ENCODE peak calls at places on chromosome 12, in four cellular contexts. One of them, this sample, is unnamed.

GRCh38 chr12:45232771-45233372 is 17.0 kb downstream of the ANO6 start:
- DNase-seq in K562: peak
- DNase-seq in HepG2: peak
- DNase-seq in A549: peak
- DNase-seq in this sample: peak

GRCh38 chr12:50097952-50098351 is 5.9 kb upstream of the GPD1 start:
- DNase-seq in A549: no peak
- DNase-seq in K562: no peak
- DNase-seq in HepG2: no peak
- DNase-seq in this sample: no peak

GRCh38 chr12:59904874-59905521 is 309.2 kb downstream of the SLC16A7 start:
- DNase-seq in A549: no peak
- DNase-seq in HepG2: no peak
- DNase-seq in K562: no peak
- DNase-seq in this sample: no peak

GRCh38 chr12:64681200-64682052 is 71.1 kb downstream of the RASSF3 start:
- DNase-seq in HepG2: no peak
- DNase-seq in A549: no peak
- DNase-seq in K562: no peak
- DNase-seq in this sample: no peak

GRCh38 chr12:113334786-113335539 is at the start of gene SLC8B1:
- DNase-seq in HepG2: peak
- DNase-seq in K562: peak
- DNase-seq in A549: peak
- DNase-seq in this sample: no peak

GRCh38 chr12:109495012-109495411 is 17.6 kb downstream of the UBE3B start:
- DNase-seq in A549: no peak
- DNase-seq in K562: no peak
- DNase-seq in HepG2: no peak
- DNase-seq in this sample: no peak

GRCh38 chr12:1529862-1530591 is 64.4 kb downstream of the FBXL14 start:
- DNase-seq in A549: no peak
- DNase-seq in K562: peak
- DNase-seq in HepG2: no peak
- DNase-seq in this sample: no peak

GRCh38 chr12:53217049-53217929 is 10.2 kb upstream of the ITGB7 start:
- DNase-seq in K562: no peak
- DNase-seq in A549: no peak
- DNase-seq in HepG2: no peak
- DNase-seq in this sample: no peak

DNA sequence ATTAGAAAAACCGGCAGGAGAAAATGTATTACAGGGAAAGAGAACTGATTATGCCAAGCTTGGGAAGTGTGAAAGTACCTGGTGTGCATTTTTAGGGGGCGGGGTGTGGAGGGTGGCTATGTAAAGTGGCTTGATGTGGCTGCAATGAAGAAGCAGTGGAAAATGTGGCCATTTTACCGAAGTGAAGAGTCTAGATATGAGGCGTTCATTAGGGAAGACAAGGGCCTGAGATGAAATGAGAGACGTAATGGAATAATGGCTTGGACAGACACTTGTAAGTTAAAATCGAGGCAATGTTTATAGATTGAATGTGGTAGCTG is 1.2 kb downstream of the VEZT start:
- DNase-seq in A549: peak
- DNase-seq in HepG2: no peak
- DNase-seq in K562: no peak
- DNase-seq in this sample: no peak
- TF ChIP-seq CHD4 in A549: no peak
- TF ChIP-seq CHD4 in HepG2: no peak
- TF ChIP-seq CHD4 in K562: no peak
- TF ChIP-seq CHD4 in this sample: no peak

GRCh38 chr12:120534703-120535655 is 823 bp downstream of the RNF10 start:
- DNase-seq in HepG2: no peak
- DNase-seq in A549: peak
- DNase-seq in K562: peak
- DNase-seq in this sample: no peak
- TF ChIP-seq POLR2A in HepG2: no peak
- TF ChIP-seq POLR2A in A549: no peak
- TF ChIP-seq POLR2A in K562: no peak
- TF ChIP-seq POLR2A in this sample: peak

GRCh38 chr12:93115646-93116045 is 186.6 kb upstream of the EEA1 start:
- DNase-seq in HepG2: no peak
- DNase-seq in K562: no peak
- DNase-seq in A549: no peak
- DNase-seq in this sample: no peak

GRCh38 chr12:93111791-93112208 is 182.7 kb upstream of the EEA1 start:
- DNase-seq in HepG2: no peak
- DNase-seq in K562: no peak
- DNase-seq in A549: no peak
- DNase-seq in this sample: no peak

GRCh38 chr12:93115198-93115601 is 186.1 kb upstream of the EEA1 start:
- DNase-seq in K562: peak
- DNase-seq in A549: no peak
- DNase-seq in HepG2: no peak
- DNase-seq in this sample: no peak

GRCh38 chr12:93116632-93117031 is 187.5 kb upstream of the EEA1 start:
- DNase-seq in A549: no peak
- DNase-seq in K562: no peak
- DNase-seq in HepG2: no peak
- DNase-seq in this sample: no peak

GRCh38 chr12:93113317-93114006 is 184.4 kb upstream of the EEA1 start:
- DNase-seq in K562: no peak
- DNase-seq in A549: no peak
- DNase-seq in HepG2: no peak
- DNase-seq in this sample: no peak
- TF ChIP-seq CHD4 in K562: no peak
- TF ChIP-seq CHD4 in A549: no peak
- TF ChIP-seq CHD4 in HepG2: no peak
- TF ChIP-seq CHD4 in this sample: no peak

DNA sequence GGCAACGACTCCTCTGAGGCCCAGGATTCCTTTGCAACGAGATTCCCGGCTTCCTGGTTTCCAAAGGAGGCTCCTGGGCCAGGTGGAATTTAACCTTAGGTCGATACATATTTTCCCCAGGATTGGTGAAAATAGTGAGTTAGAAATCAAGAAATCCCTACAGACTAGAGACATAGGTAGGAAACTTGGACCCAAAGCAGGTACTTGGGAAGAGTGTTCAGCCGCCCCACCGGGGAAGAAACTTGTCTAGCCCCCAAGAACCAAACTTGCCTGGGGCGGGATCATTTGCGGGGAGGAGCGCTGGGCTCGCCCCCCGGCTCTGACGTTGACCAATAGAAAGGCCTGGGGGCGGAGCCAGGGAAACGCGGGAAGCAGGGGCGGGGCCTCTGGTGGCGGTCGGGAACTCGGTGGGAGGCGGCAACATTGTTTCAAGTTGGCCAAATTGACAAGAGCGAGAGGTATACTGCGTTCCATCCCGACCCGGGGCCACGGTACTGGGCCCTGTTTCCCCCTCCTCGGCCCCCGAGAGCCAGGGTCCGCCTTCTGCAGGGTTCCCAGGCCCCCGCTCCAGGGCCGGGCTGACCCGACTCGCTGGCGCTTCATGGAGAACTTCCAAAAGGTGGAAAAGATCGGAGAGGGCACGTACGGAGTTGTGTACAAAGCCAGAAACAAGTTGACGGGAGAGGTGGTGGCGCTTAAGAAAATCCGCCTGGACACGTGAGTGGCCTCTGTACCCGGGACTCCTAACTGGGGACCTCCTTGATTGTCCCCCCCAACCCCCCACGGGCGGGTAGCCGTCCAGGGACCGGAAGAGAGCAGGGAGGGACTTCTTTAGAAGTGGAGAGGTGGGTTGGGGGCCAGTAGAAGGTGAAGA is at the start of gene CDK2:
- DNase-seq in HepG2: peak
- DNase-seq in A549: peak
- DNase-seq in K562: peak
- DNase-seq in this sample: peak
- TF ChIP-seq POLR2A in HepG2: peak
- TF ChIP-seq POLR2A in A549: peak
- TF ChIP-seq POLR2A in K562: peak
- TF ChIP-seq POLR2A in this sample: peak

GRCh38 chr12:41795066-41795465 is 349.6 kb downstream of the GXYLT1 start:
- DNase-seq in K562: no peak
- DNase-seq in HepG2: no peak
- DNase-seq in A549: no peak
- DNase-seq in this sample: no peak

GRCh38 chr12:41794341-41794740 is 350.3 kb downstream of the GXYLT1 start:
- DNase-seq in HepG2: no peak
- DNase-seq in K562: no peak
- DNase-seq in A549: no peak
- DNase-seq in this sample: no peak

GRCh38 chr12:41801261-41801660 is 343.4 kb downstream of the GXYLT1 start:
- DNase-seq in K562: no peak
- DNase-seq in HepG2: no peak
- DNase-seq in A549: no peak
- DNase-seq in this sample: no peak

DNA sequence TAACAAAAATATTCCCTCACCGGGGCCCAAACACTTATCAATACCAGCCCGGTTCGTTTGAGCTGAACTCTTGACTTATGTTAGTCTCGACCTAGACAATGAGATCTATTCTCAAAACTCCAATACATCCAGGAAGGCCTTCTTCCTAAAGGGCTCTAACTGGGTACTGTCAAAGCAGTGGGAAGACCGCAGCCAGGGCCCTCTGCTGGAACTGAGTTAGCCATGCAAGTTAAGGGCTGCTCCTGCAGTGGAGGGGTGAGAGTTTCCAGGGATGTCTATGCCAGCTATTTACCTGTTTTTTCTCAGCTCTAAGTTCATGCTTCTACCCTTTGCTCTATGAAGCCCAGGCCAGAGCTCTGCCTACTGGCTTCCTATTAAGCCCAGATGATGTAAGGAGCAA is 348.8 kb downstream of the GXYLT1 start:
- DNase-seq in K562: no peak
- DNase-seq in A549: no peak
- DNase-seq in HepG2: no peak
- DNase-seq in this sample: no peak
- TF ChIP-seq CHD4 in K562: no peak
- TF ChIP-seq CHD4 in A549: no peak
- TF ChIP-seq CHD4 in HepG2: no peak
- TF ChIP-seq CHD4 in this sample: no peak